ENCODE peak calls at places on chromosome 13, in five cellular contexts. T, X, A, J and I are unnamed samples.

GRCh38 chr13:112102243-112102642 is 35.3 kb downstream of the SOX1 start:
- DNase-seq in J (no peak), T (no peak), X (peak), A (no peak), I (no peak)

GRCh38 chr13:112143753-112144615 is 77.0 kb downstream of the SOX1 start:
- DNase-seq in T (no peak), A (no peak), X (no peak), J (no peak), I (no peak)

GRCh38 chr13:33525759-33526158 is 240.2 kb upstream of the STARD13 start:
- DNase-seq in T (no peak), A (no peak), J (no peak), X (no peak), I (no peak)

GRCh38 chr13:90594694-90595093 is 752.8 kb upstream of the MIR17HG start:
- DNase-seq in T (no peak), J (no peak), A (peak), X (no peak), I (no peak)

GRCh38 chr13:76389321-76389720 is 496.9 kb downstream of the KCTD12 start:
- DNase-seq in J (no peak), A (no peak), X (no peak), T (no peak), I (no peak)

GRCh38 chr13:32783067-32783466 is 196.8 kb downstream of the PDS5B start:
- DNase-seq in X (no peak), T (no peak), J (no peak), A (no peak), I (no peak)

GRCh38 chr13:101090287-101090686 is 326.0 kb downstream of the NALCN start:
- DNase-seq in J (no peak), T (no peak), A (no peak), X (no peak), I (no peak)

GRCh38 chr13:20142927-20143480 is 17.8 kb downstream of the GJA3 start:
- DNase-seq in T (no peak), A (no peak), X (no peak), J (no peak), I (no peak)

GRCh38 chr13:111213964-111214726 is 99.0 kb downstream of the ARHGEF7 start:
- DNase-seq in T (no peak), X (peak), J (no peak), A (no peak), I (no peak)

GRCh38 chr13:109243311-109243951 is 543.0 kb downstream of the IRS2 start:
- DNase-seq in X (no peak), T (no peak), J (no peak), A (peak), I (peak)

GRCh38 chr13:79528356-79528755 is 47.4 kb downstream of the NDFIP2 start:
- DNase-seq in J (no peak), X (no peak), T (no peak), A (no peak), I (no peak)

GRCh38 chr13:100794575-100794974 is 120.0 kb upstream of the TMTC4 start:
- DNase-seq in J (no peak), A (no peak), X (no peak), T (no peak), I (no peak)

GRCh38 chr13:36297600-36298338 is at the start of gene CCDC169:
- DNase-seq in J (peak), X (peak), A (peak), T (no peak), I (peak)

GRCh38 chr13:26583662-26584061 is 26.2 kb downstream of the WASF3 start:
- DNase-seq in T (no peak), A (no peak), J (no peak), X (no peak), I (no peak)

GRCh38 chr13:102212729-102213128 is 189.1 kb downstream of the FGF14 start:
- DNase-seq in T (no peak), A (no peak), X (no peak), J (no peak), I (no peak)

GRCh38 chr13:34672631-34673030 is 269.4 kb upstream of the NBEA start:
- DNase-seq in X (no peak), J (no peak), T (no peak), A (peak), I (no peak)

GRCh38 chr13:74978596-74978995 is 503.4 kb downstream of the TBC1D4 start:
- DNase-seq in J (no peak), T (no peak), A (no peak), X (no peak), I (no peak)

GRCh38 chr13:26050568-26051230 is 1.1 kb downstream of the SHISA2 start:
- DNase-seq in J (peak), T (no peak), A (no peak), X (peak), I (no peak)

GRCh38 chr13:44140146-44140545 is 233.5 kb upstream of the SERP2 start:
- DNase-seq in J (no peak), A (no peak), T (no peak), X (peak), I (no peak)

GRCh38 chr13:99766641-99767045 is 204.9 kb downstream of the ZIC5 start:
- DNase-seq in X (no peak), J (no peak), T (no peak), A (no peak), I (no peak)

GRCh38 chr13:40334616-40335015 is 331.8 kb downstream of the FOXO1 start:
- DNase-seq in A (no peak), T (no peak), X (no peak), J (no peak), I (no peak)

GRCh38 chr13:30659980-30660379 is 42.3 kb downstream of the USPL1 start:
- DNase-seq in X (no peak), A (no peak), T (no peak), J (peak), I (no peak)

GRCh38 chr13:43085545-43085944 is 62.2 kb downstream of the DNAJC15 start:
- DNase-seq in T (no peak), X (peak), A (peak), J (no peak), I (peak)

GRCh38 chr13:98941536-98941935 is 36.3 kb downstream of the DOCK9 start:
- DNase-seq in T (no peak), X (no peak), A (no peak), J (no peak), I (no peak)

GRCh38 chr13:42040730-42041016 is 7.8 kb upstream of the DGKH start:
- DNase-seq in X (no peak), A (no peak), J (no peak), T (no peak), I (no peak)

GRCh38 chr13:41465965-41466364 is 8.6 kb downstream of the RGCC start:
- DNase-seq in X (no peak), A (no peak), T (no peak), J (no peak), I (no peak)

GRCh38 chr13:30577381-30577780 is 40.3 kb upstream of the USPL1 start:
- DNase-seq in J (no peak), A (peak), X (no peak), T (no peak), I (peak)

GRCh38 chr13:20191902-20192469 is 752 bp downstream of the GJB2 start:
- DNase-seq in T (no peak), X (no peak), A (no peak), J (no peak), I (peak)

GRCh38 chr13:34108396-34108795 is 290.4 kb downstream of the RFC3 start:
- DNase-seq in A (no peak), J (no peak), X (no peak), T (no peak), I (no peak)

GRCh38 chr13:98672947-98673545 is 79.4 kb downstream of the SLC15A1 start:
- DNase-seq in A (peak), T (no peak), J (peak), X (peak), I (peak)

GRCh38 chr13:42140494-42140893 is 92.0 kb downstream of the DGKH start:
- DNase-seq in X (no peak), T (no peak), A (no peak), J (no peak), I (no peak)

GRCh38 chr13:28623782-28624706 is 34.9 kb upstream of the POMP start:
- DNase-seq in X (no peak), T (no peak), J (no peak), A (no peak), I (no peak)

GRCh38 chr13:60690607-60691006 is 293.6 kb downstream of the TDRD3 start:
- DNase-seq in A (no peak), T (no peak), J (no peak), X (no peak), I (no peak)

GRCh38 chr13:105336706-105337582 is 1198.5 kb downstream of the EFNB2 start:
- DNase-seq in J (no peak), X (no peak), T (no peak), A (peak), I (no peak)

GRCh38 chr13:75796825-75797224 is 160.7 kb downstream of the LMO7 start:
- DNase-seq in X (no peak), J (no peak), T (no peak), A (no peak), I (no peak)

GRCh38 chr13:73450583-73450982 is 391.8 kb downstream of the KLF5 start:
- DNase-seq in A (no peak), T (no peak), X (no peak), J (no peak), I (no peak)

GRCh38 chr13:93797463-93797862 is 570.9 kb downstream of the GPC6 start:
- DNase-seq in A (no peak), T (no peak), J (no peak), X (no peak), I (no peak)

GRCh38 chr13:85228692-85229091 is 570.5 kb downstream of the SLITRK6 start:
- DNase-seq in T (no peak), J (no peak), X (no peak), A (no peak), I (no peak)

GRCh38 chr13:31761951-31762350 is 22.6 kb downstream of the RXFP2 start:
- DNase-seq in X (no peak), T (no peak), A (peak), J (no peak), I (no peak)

GRCh38 chr13:28001049-28001448 is 12.6 kb upstream of the URAD start:
- DNase-seq in T (no peak), A (no peak), J (no peak), X (no peak), I (no peak)